ENCODE peak calls at places on chromosomes 6 and 20, in seven cellular contexts. B, T, U, L, D, I and S are unnamed samples.

GRCh38 chr6:166671434-166672061 is 44.5 kb upstream of the RPS6KA2 start:
- DNase-seq in D (no peak), T (no peak), L (peak; percentile 53), U (no peak), I (no peak), B (peak; percentile 49), S (no peak)

GRCh38 chr6:136508701-136509387 is 41.4 kb downstream of the MAP7 start:
- DNase-seq in L (no peak), U (no peak), D (no peak), I (no peak), T (no peak), B (no peak), S (no peak)

GRCh38 chr6:42313038-42313437 is 95.4 kb upstream of the MRPS10 start:
- DNase-seq in L (no peak), T (no peak), U (no peak), D (no peak), I (no peak), B (no peak), S (no peak)

GRCh38 chr6:11586117-11586516 is 48.6 kb downstream of the TMEM170B start:
- DNase-seq in U (no peak), D (no peak), I (no peak), B (no peak), L (no peak), T (no peak), S (no peak)

GRCh38 chr6:127737009-127737486 is 160.1 kb downstream of the C6orf58 start:
- DNase-seq in B (peak; percentile 40), U (no peak), D (no peak), T (peak; percentile 36), L (peak; percentile 46), I (peak; percentile 33), S (no peak)

GRCh38 chr6:138063726-138064125 is 43.5 kb downstream of the PERP start:
- DNase-seq in D (no peak), L (no peak), B (no peak), I (no peak), U (no peak), T (no peak), S (no peak)

GRCh38 chr6:144335914-144336313 is 50.8 kb downstream of the UTRN start:
- DNase-seq in B (no peak), D (no peak), I (peak; percentile 45), T (no peak), U (no peak), L (no peak), S (no peak)

GRCh38 chr6:151071295-151071694 is 168.5 kb upstream of the AKAP12 start:
- DNase-seq in B (peak; percentile 72), I (no peak), L (no peak), T (no peak), D (no peak), U (no peak), S (peak; percentile 69)

GRCh38 chr6:31510007-31510406 is 12.1 kb downstream of the MICB start:
- DNase-seq in D (no peak), T (no peak), L (no peak), I (no peak), U (no peak), B (no peak), S (no peak)

GRCh38 chr20:34643919-34644318 is 33.0 kb downstream of the PIGU start:
- DNase-seq in U (no peak), L (no peak), B (no peak), T (no peak), I (no peak), D (no peak), S (no peak)

GRCh38 chr6:163750436-163751031 is 336.0 kb downstream of the QKI start:
- DNase-seq in I (peak; percentile 16), T (no peak), D (no peak), B (no peak), U (no peak), L (no peak), S (no peak)

GRCh38 chr6:104472245-104472644 is 387.5 kb downstream of the HACE1 start:
- DNase-seq in I (no peak), L (no peak), T (no peak), D (no peak), U (no peak), B (no peak), S (no peak)

GRCh38 chr20:58886546-58886945 is 34.0 kb downstream of the GNAS start:
- DNase-seq in I (no peak), B (no peak), T (no peak), D (no peak), L (no peak), U (no peak), S (no peak)

GRCh38 chr6:14550817-14551216 is 433.2 kb downstream of the CD83 start:
- DNase-seq in L (peak; percentile 15), D (peak; percentile 78), B (no peak), U (no peak), T (no peak), I (no peak), S (peak; percentile 21)

GRCh38 chr20:41443667-41444066 is 77.0 kb upstream of the EMILIN3 start:
- DNase-seq in B (no peak), D (no peak), L (no peak), U (no peak), T (no peak), I (no peak), S (no peak)

GRCh38 chr6:112282217-112282616 is 27.9 kb upstream of the LAMA4 start:
- DNase-seq in L (no peak), B (peak; percentile 54), T (peak; percentile 43), I (no peak), D (peak; percentile 55), U (no peak), S (peak; percentile 57)

GRCh38 chr6:12958052-12958706 is 241.6 kb downstream of the PHACTR1 start:
- DNase-seq in T (no peak), U (no peak), D (no peak), L (peak; percentile 13), B (no peak), I (no peak), S (no peak)

GRCh38 chr20:11675920-11676617 is 241.6 kb upstream of the BTBD3 start:
- DNase-seq in T (no peak), L (no peak), D (no peak), U (no peak), I (no peak), B (no peak), S (no peak)

GRCh38 chr6:168908887-168909286 is 344.8 kb downstream of the THBS2 start:
- DNase-seq in L (no peak), I (no peak), B (no peak), T (no peak), U (no peak), D (no peak), S (no peak)
- TF ChIP-seq CTCF in L (no peak), I (no peak), B (peak; percentile 11), T (no peak), U (no peak), D (no peak), S (no peak)

GRCh38 chr20:32972181-32973076 is 31.8 kb downstream of the SUN5 start:
- DNase-seq in I (peak; percentile 83), D (no peak), U (peak; percentile 18), T (no peak), L (peak; percentile 2), B (no peak), S (no peak)

GRCh38 chr20:32970973-32971300 is 33.3 kb downstream of the SUN5 start:
- DNase-seq in B (no peak), L (no peak), U (no peak), T (no peak), D (no peak), I (no peak), S (no peak)

GRCh38 chr20:32971703-32972161 is 32.5 kb downstream of the SUN5 start:
- DNase-seq in B (no peak), L (no peak), T (no peak), I (no peak), D (no peak), U (no peak), S (no peak)

GRCh38 chr20:32975698-32976674 is 28.2 kb downstream of the SUN5 start:
- DNase-seq in D (no peak), I (no peak), B (no peak), T (no peak), L (no peak), U (no peak), S (no peak)

GRCh38 chr20:32973077-32973717 is 31.0 kb downstream of the SUN5 start:
- DNase-seq in L (no peak), U (no peak), B (no peak), T (no peak), D (no peak), I (no peak), S (no peak)
- H3K4me3 ChIP-seq in L (no peak overlapping the region), U (no peak overlapping the region), B (no peak overlapping the region), T (no peak overlapping the region), D (no peak overlapping the region), I (peak overlapping the region; percentile 36), S (no peak overlapping the region)

GRCh38 chr20:31516166-31516565 is 1.9 kb downstream of the HM13 start:
- DNase-seq in T (no peak), I (no peak), L (no peak), U (no peak), D (no peak), B (no peak), S (no peak)
- H3K4me1 ChIP-seq in T (peaks cover 11% of the 10 kb centered on the region), I (peaks cover 31% of the 10 kb centered on the region), L (peaks cover 16% of the 10 kb centered on the region), U (peaks cover 33% of the 10 kb centered on the region), D (peaks cover 41% of the 10 kb centered on the region), B (peaks cover 10% of the 10 kb centered on the region), S (no peaks in the 10 kb centered on the region)

DNA sequence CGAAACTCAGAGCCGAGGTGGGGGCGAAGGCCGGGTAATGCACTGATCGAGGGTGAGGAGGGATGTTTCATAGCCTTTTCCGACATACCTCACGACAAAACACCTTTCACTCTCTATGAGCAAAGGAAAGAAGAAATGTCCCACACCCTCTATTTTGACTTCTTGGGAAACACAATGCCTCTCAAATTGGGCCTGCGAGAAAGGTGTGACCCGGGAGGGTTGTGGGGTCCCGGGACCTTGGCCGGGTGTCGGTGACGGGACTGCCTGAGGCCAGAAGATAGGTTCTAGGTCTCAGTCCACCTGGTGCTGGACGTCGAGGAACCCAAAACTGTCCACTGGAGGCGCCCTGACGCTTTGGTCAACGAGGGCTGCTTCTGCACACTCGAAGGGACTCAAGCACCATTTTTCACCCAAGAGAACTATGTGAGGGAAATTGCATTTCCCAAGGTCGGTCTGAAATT is 41.1 kb upstream of the OSTM1 start:
- DNase-seq in I (no peak), B (no peak), T (peak; percentile 71), D (peak; percentile 57), L (peak; percentile 71), U (no peak), S (no peak)
- TF ChIP-seq CTCF in I (no peak), B (no peak), T (no peak), D (peak; percentile 22), L (peak; percentile 14), U (peak; percentile 34), S (no peak)

DNA sequence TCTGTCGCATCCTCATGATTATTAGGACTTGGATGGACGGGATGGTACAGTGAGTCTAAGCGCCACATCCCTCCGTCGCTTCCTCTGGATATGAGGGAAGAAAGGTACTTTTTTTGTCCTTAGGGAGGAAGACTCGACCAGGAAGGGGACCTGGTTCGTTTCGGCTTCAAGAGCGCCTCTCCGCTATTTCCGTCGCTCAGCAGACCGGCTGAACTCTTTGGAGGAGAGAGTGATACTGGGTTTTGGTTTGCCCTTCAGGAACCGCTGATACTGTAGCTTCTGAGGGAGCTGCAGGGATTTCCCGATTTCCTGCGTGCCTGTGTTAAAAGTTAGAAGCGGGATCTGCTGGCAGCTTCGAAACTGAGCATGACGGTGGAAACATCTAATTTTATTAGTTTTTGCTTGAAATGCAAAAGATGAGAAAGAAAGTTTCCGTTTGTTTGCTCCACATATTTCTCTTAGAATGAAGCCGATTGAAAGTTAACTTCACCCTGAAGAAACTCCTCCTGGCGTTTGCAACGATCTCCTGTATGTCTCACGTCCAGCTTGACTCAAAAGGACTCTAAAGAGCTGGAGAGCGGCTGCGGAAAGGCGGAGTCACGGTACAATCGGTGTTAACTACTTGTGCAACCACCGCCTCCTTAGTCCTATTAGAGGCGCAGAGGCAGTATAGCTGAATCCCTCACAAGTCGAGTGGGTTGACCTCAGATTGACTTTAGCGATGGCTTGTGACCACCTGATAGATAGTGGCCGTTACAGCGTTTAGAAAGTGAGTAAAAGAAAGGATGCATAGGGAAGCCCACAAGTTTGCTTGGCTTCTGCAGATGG is 129.4 kb downstream of the TRIM27 start:
- DNase-seq in I (no peak), D (no peak), L (no peak), U (no peak), T (no peak), B (no peak), S (no peak)
- H3K4me3 ChIP-seq in I (no peak overlapping the region), D (no peak overlapping the region), L (no peak overlapping the region), U (no peak overlapping the region), T (no peak overlapping the region), B (no peak overlapping the region), S (no peak overlapping the region)